ENCODE peak calls at places on chromosomes 11 and 22, in seven cellular contexts. L is HCT116, S is H1, D is K562, M is SK-N-SH, K is GM12878, E is HepG2. X is an unnamed sample.

GRCh38 chr11:26621147-26621546 is 49.1 kb upstream of the MUC15 start:
- DNase-seq in L (no peak), S (no peak), D (no peak), M (no peak), K (no peak), E (no peak), X (no peak)

GRCh38 chr11:58968251-58968711 is 29.0 kb downstream of the GLYATL1 start:
- DNase-seq in L (no peak), S (no peak), D (no peak), M (no peak), K (no peak), E (no peak), X (peak)

GRCh38 chr22:44026066-44026629 is 2.0 kb downstream of the PARVB start:
- DNase-seq in L (no peak), S (no peak), D (no peak), M (no peak), K (no peak), E (no peak), X (no peak)

GRCh38 chr11:1276061-1276790 is 33.2 kb downstream of the TOLLIP start:
- DNase-seq in L (no peak), S (no peak), D (no peak), M (peak), K (no peak), E (no peak), X (no peak)

GRCh38 chr11:123800041-123800440 is 6.1 kb downstream of the OR6M1 start:
- DNase-seq in L (no peak), S (no peak), D (no peak), M (no peak), K (no peak), E (no peak), X (no peak)

GRCh38 chr11:45560153-45560934 is 105.1 kb downstream of the CHST1 start:
- DNase-seq in L (no peak), S (no peak), D (no peak), M (peak), K (no peak), E (no peak), X (no peak)

GRCh38 chr11:67500818-67501584 is 4.2 kb downstream of the PITPNM1 start:
- DNase-seq in L (no peak), S (no peak), D (no peak), M (no peak), K (no peak), E (no peak), X (no peak)

GRCh38 chr11:11580831-11581492 is 40.8 kb downstream of the GALNT18 start:
- DNase-seq in L (no peak), S (no peak), D (no peak), M (peak), K (no peak), E (no peak), X (no peak)

GRCh38 chr22:21020802-21021429 is 6.0 kb downstream of the P2RX6 start:
- DNase-seq in L (no peak), S (no peak), D (peak), M (peak), K (no peak), E (no peak), X (peak)

GRCh38 chr11:13249992-13250391 is 27.6 kb upstream of the BMAL1 start:
- DNase-seq in L (no peak), S (no peak), D (no peak), M (no peak), K (no peak), E (no peak), X (peak)

GRCh38 chr11:13103962-13104554 is 94.9 kb downstream of the RASSF10 start:
- DNase-seq in L (no peak), S (no peak), D (no peak), M (no peak), K (no peak), E (no peak), X (no peak)

GRCh38 chr11:35579557-35580396 is 38.5 kb upstream of the FJX1 start:
- DNase-seq in L (peak), S (no peak), D (peak), M (no peak), K (no peak), E (peak), X (no peak)

GRCh38 chr11:23543651-23544216 is 683.5 kb upstream of the CCDC179 start:
- DNase-seq in L (no peak), S (no peak), D (no peak), M (no peak), K (no peak), E (no peak), X (no peak)

GRCh38 chr22:49571326-49571725 is 256.3 kb downstream of the BRD1 start:
- DNase-seq in L (no peak), S (no peak), D (no peak), M (no peak), K (no peak), E (no peak), X (no peak)

GRCh38 chr11:78343303-78343702 is 74.3 kb downstream of the GAB2 start:
- DNase-seq in L (no peak), S (no peak), D (no peak), M (no peak), K (no peak), E (no peak), X (no peak)

GRCh38 chr11:121236115-121237001 is 56.2 kb upstream of the SC5D start:
- DNase-seq in L (no peak), S (no peak), D (no peak), M (no peak), K (peak), E (no peak), X (no peak)

GRCh38 chr11:70887428-70887827 is 364.9 kb downstream of the SHANK2 start:
- DNase-seq in L (no peak), S (no peak), D (no peak), M (no peak), K (no peak), E (no peak), X (no peak)

GRCh38 chr11:86548278-86548917 is 124.0 kb downstream of the ME3 start:
- DNase-seq in L (no peak), S (no peak), D (no peak), M (no peak), K (no peak), E (no peak), X (no peak)

GRCh38 chr11:33534575-33534974 is 166.1 kb downstream of the C11orf91 start:
- DNase-seq in L (no peak), S (no peak), D (no peak), M (no peak), K (no peak), E (no peak), X (no peak)

DNA sequence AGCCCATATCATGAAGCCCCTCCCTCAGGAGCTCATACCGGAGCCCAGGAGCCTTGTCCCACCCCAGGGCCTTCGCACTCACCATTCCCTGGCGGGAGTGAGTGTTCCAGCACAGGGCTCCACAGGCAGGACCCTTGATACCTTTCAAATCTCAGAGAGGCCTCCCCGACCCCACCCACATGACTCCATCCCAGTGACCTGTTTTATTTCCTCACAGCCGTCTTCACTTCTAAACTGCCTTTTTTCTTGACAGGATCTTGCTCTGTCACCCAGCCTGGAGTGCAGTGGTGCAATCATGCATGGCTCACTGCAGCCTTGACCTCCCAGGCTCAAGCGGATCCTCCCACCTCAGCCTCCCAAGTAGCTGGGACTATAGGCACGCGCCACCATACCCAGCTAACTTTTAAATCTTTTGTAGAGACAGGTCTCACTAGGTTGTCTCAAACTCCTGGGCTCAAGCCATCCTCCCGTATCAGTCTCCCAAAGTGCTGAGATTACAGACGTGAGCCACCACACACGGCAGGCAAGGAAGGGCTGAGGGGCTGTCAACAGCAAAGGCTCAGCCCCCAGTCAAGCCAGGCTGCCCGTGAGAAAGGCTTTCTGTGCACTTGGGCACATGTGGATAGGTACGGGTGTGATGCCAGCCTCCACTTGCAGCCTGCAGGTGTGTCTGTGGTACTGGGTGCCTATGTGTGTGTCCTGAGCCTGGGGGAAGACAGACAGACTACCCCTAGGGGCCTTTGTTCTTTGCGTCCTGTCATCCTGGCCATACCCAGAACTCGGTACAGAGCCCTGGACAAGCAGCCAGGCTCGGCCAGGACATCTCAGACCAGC is 9.3 kb downstream of the RPL3 start:
- DNase-seq in L (no peak), S (no peak), D (no peak), M (no peak), K (no peak), E (no peak), X (no peak)
- TF ChIP-seq JUND in L (no peak), S (no peak), D (no peak), M (no peak), K (no peak), E (no peak), X (no peak)

GRCh38 chr22:29032014-29032475 is 29.6 kb downstream of the C22orf31 start:
- DNase-seq in L (no peak), S (no peak), D (no peak), M (peak), K (no peak), E (peak), X (no peak)
- TF ChIP-seq JUND in L (no peak), S (no peak), D (no peak), M (no peak), K (no peak), E (no peak), X (no peak)

GRCh38 chr22:27216444-27216843 is 559.1 kb downstream of the MIAT start:
- DNase-seq in L (no peak), S (no peak), D (no peak), M (no peak), K (no peak), E (no peak), X (no peak)
- TF ChIP-seq JUND in L (no peak), S (no peak), D (no peak), M (no peak), K (no peak), E (no peak), X (no peak)

GRCh38 chr11:94774345-94774744 is 6.2 kb downstream of the AMOTL1 start:
- DNase-seq in L (no peak), S (no peak), D (no peak), M (no peak), K (no peak), E (no peak), X (peak)

GRCh38 chr11:94773842-94774241 is 5.7 kb downstream of the AMOTL1 start:
- DNase-seq in L (no peak), S (no peak), D (no peak), M (no peak), K (no peak), E (no peak), X (no peak)

GRCh38 chr11:94780432-94780831 is 12.3 kb downstream of the AMOTL1 start:
- DNase-seq in L (no peak), S (no peak), D (no peak), M (peak), K (no peak), E (no peak), X (no peak)

GRCh38 chr11:94775576-94776327 is 7.6 kb downstream of the AMOTL1 start:
- DNase-seq in L (no peak), S (no peak), D (no peak), M (no peak), K (no peak), E (no peak), X (no peak)

GRCh38 chr11:94776351-94777321 is 8.5 kb downstream of the AMOTL1 start:
- DNase-seq in L (no peak), S (no peak), D (no peak), M (no peak), K (no peak), E (no peak), X (no peak)
- TF ChIP-seq JUND in L (no peak), S (no peak), D (no peak), M (no peak), K (no peak), E (no peak), X (no peak)

GRCh38 chr11:94151903-94152677 is 23.4 kb downstream of the PANX1 start:
- DNase-seq in L (peak), S (no peak), D (peak), M (peak), K (no peak), E (peak), X (no peak)
- TF ChIP-seq JUND in L (peak), S (no peak), D (peak), M (peak), K (no peak), E (peak), X (no peak)

DNA sequence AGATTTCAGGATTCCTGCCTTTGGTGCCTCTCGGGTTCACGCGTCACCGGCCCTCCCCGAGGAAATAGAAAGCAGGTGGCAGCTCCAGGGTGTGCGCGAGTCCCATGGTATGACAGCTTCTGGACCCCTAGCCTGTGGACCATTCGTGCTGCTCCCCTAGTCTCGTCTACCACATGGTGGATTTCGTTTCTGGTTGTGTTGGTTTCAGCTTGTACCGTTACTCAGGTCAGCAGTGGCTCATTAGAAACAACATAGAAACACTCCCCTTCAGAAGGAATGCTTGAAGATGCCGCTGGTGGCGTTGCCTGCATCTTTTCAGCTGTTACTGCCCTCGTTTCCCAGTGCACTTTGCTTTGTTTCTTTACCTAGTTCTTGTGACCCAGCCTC is 705 bp downstream of the TTC17 start:
- DNase-seq in L (no peak), S (no peak), D (no peak), M (peak), K (peak), E (peak), X (no peak)
- TF ChIP-seq JUND in L (no peak), S (no peak), D (no peak), M (no peak), K (no peak), E (no peak), X (no peak)

X was measured in T47D.